ENCODE peak calls at places on chromosomes 4 and X, in six cellular contexts. R is heart left ventricle, B is SK-N-SH, E is cardiac muscle cell, M is MM.1S, G is OCI-LY7. U is an unnamed sample. For H3K36me3 and H3K4me1, the result is how much of the 10 kb centered on the place peaks cover.

GRCh38 chr4:55397024-55397520 is 1.3 kb downstream of the TMEM165 start:
- DNase-seq in R (no peak), B (peak), E (peak), M (peak), G (peak), U (no peak)

GRCh38 chr4:44493924-44494323 is 45.3 kb upstream of the KCTD8 start:
- DNase-seq in R (no peak), B (peak), E (peak), M (peak), G (peak), U (no peak)

GRCh38 chrX:112818114-112819012 is 22.3 kb downstream of the AMOT start:
- DNase-seq in R (no peak), B (no peak), E (no peak), M (no peak), G (no peak), U (no peak)

GRCh38 chrX:134026732-134027311 is 41.4 kb upstream of the GPC3 start:
- DNase-seq in R (no peak), B (peak), E (peak), M (peak), G (no peak), U (no peak)

GRCh38 chr4:134756456-134756855 is 554.9 kb upstream of the PABPC4L start:
- DNase-seq in R (no peak), B (no peak), E (no peak), M (no peak), G (no peak), U (no peak)

GRCh38 chrX:36019164-36019563 is 99.6 kb downstream of the CFAP47 start:
- DNase-seq in R (no peak), B (no peak), E (no peak), M (no peak), G (no peak), U (no peak)

GRCh38 chr4:23930750-23931488 is 41.1 kb upstream of the PPARGC1A start:
- DNase-seq in R (peak), B (peak), E (peak), M (no peak), G (no peak), U (peak)

GRCh38 chr4:188942606-188943005 is 803.4 kb downstream of the TRIML1 start:
- DNase-seq in R (no peak), B (no peak), E (no peak), M (no peak), G (no peak), U (no peak)

GRCh38 chr4:119152741-119153140 is 17.1 kb downstream of the MYOZ2 start:
- DNase-seq in R (no peak), B (no peak), E (no peak), M (no peak), G (no peak), U (no peak)

GRCh38 chr4:72858328-72858727 is 211.2 kb downstream of the COX18 start:
- DNase-seq in R (no peak), B (no peak), E (peak), M (no peak), G (no peak), U (no peak)

GRCh38 chrX:18422886-18423285 is 2.5 kb upstream of the CDKL5 start:
- DNase-seq in R (no peak), B (no peak), E (peak), M (no peak), G (no peak), U (no peak)

GRCh38 chr4:1748465-1748995 is 27.2 kb downstream of the TACC3 start:
- DNase-seq in R (peak), B (peak), E (peak), M (peak), G (peak), U (no peak)

GRCh38 chr4:84582302-84582987 is 482 bp upstream of the CDS1 start:
- DNase-seq in R (peak), B (peak), E (peak), M (peak), G (no peak), U (peak)

GRCh38 chr4:150325872-150326271 is 247.6 kb downstream of the DCLK2 start:
- DNase-seq in R (no peak), B (no peak), E (no peak), M (peak), G (no peak), U (no peak)

GRCh38 chr4:110516106-110516922 is 40.4 kb downstream of the ENPEP start:
- DNase-seq in R (no peak), B (peak), E (peak), M (peak), G (peak), U (peak)

GRCh38 chr4:20474119-20474518 is 222.4 kb downstream of the SLIT2 start:
- DNase-seq in R (no peak), B (no peak), E (peak), M (peak), G (no peak), U (no peak)

GRCh38 chr4:147182041-147182440 is 236.4 kb upstream of the TTC29 start:
- DNase-seq in R (no peak), B (no peak), E (no peak), M (no peak), G (no peak), U (no peak)

GRCh38 chr4:68490826-68491457 is 43.7 kb downstream of the TMPRSS11E start:
- DNase-seq in R (no peak), B (no peak), E (peak), M (peak), G (no peak), U (no peak)

GRCh38 chrX:121642415-121642814 is 595.0 kb downstream of the GLUD2 start:
- DNase-seq in R (no peak), B (no peak), E (peak), M (no peak), G (no peak), U (no peak)

GRCh38 chr4:142817442-142817841 is 28.7 kb downstream of the INPP4B start:
- DNase-seq in R (no peak), B (no peak), E (peak), M (no peak), G (no peak), U (peak)

GRCh38 chr4:156594619-156595018 is 377.0 kb downstream of the PDGFC start:
- DNase-seq in R (peak), B (no peak), E (peak), M (no peak), G (no peak), U (peak)

GRCh38 chrX:110665223-110665622 is 130.4 kb downstream of the CHRDL1 start:
- DNase-seq in R (no peak), B (no peak), E (no peak), M (no peak), G (no peak), U (no peak)

GRCh38 chr4:165711912-165712311 is 161.1 kb upstream of the TLL1 start:
- DNase-seq in R (no peak), B (no peak), E (no peak), M (no peak), G (no peak), U (no peak)

GRCh38 chrX:123563167-123563566 is 169.7 kb downstream of the THOC2 start:
- DNase-seq in R (no peak), B (no peak), E (no peak), M (no peak), G (no peak), U (no peak)

GRCh38 chrX:64853424-64853823 is 122.8 kb downstream of the ZC4H2 start:
- DNase-seq in R (no peak), B (no peak), E (no peak), M (no peak), G (no peak), U (no peak)

GRCh38 chrX:70979136-70979762 is 48.4 kb upstream of the SLC7A3 start:
- DNase-seq in R (no peak), B (peak), E (peak), M (no peak), G (no peak), U (no peak)

GRCh38 chrX:69189972-69190371 is 24.7 kb upstream of the PJA1 start:
- DNase-seq in R (no peak), B (no peak), E (peak), M (no peak), G (no peak), U (no peak)

DNA sequence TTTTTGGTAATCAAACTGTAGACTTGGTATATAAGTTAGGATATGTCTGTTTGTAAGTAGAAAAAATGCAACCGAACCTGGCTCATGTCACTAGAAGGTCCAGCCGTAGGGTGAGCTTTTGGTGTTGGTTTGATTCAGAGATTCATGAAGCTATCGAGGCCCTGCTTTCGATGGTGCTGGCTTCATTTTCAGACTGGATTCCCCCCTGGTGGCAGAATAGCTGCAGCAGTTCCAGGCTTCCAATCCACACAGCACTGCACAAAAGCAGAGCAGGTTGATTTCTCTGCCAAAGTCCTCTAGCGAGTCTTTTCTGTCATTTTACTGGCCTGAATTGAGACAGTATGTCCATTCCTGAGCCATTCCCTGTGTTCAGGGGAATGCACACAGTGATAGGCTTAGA is 33.1 kb downstream of the PDK3 start:
- DNase-seq in R (no peak), B (no peak), E (peak), M (peak), G (no peak), U (no peak)
- TF ChIP-seq CTCF in R (no peak), B (peak), E (peak), M (peak), G (peak), U (no peak)

GRCh38 chr4:70768301-70768948 is 46.7 kb downstream of the RUFY3 start:
- DNase-seq in R (no peak), B (no peak), E (no peak), M (no peak), G (no peak), U (no peak)

GRCh38 chr4:70761276-70761816 is 39.6 kb downstream of the RUFY3 start:
- DNase-seq in R (no peak), B (no peak), E (no peak), M (no peak), G (no peak), U (no peak)

GRCh38 chr4:70759627-70760026 is 37.9 kb downstream of the RUFY3 start:
- DNase-seq in R (no peak), B (no peak), E (no peak), M (no peak), G (no peak), U (no peak)

DNA sequence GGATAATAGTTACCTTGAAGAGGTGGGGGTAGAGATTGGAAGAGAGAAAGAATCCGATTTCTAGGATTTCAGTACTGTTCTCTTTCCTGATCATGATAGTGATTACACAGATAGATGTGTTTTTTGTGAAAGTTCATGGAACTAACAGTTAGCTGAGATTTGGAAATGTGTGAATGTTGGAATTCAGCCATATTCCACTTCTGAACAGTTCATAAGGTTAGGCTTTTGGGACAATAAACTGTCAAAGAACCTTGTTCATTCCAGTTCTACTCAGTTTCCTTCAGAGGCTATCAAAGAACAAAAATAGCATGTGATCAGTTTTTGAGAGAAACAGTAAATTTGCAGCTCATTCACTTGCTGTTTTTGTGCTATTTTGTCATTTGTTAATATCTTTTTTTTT is 43.6 kb downstream of the RUFY3 start:
- DNase-seq in R (no peak), B (no peak), E (no peak), M (no peak), G (no peak), U (no peak)
- H3K36me3 ChIP-seq in R (half or more), B (half or more), E (under half), M (under half), G (under half), U (under half)

DNA sequence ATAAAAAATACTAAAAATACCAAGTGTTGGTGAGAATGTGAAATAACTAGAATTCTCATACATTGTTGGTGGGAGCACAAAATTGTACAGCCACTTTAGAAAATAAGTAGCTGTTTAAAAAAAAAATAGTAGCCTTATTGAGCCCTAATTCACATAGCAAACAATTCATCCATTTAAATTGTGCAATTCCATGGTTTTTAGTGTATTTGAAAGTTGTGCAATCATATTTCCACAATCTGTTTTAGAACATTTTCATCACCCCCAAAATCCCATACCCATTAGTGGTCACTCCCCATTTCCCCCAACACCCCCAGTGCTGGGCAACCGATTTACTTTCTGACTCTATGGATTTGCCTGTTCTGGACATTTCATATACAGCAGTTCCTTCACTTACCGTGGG is 37.1 kb downstream of the STX18 start:
- DNase-seq in R (no peak), B (no peak), E (no peak), M (no peak), G (no peak), U (no peak)
- H3K4me1 ChIP-seq in R (under half), B (under half), E (under half), M (under half), G (under half), U (under half)

DNA sequence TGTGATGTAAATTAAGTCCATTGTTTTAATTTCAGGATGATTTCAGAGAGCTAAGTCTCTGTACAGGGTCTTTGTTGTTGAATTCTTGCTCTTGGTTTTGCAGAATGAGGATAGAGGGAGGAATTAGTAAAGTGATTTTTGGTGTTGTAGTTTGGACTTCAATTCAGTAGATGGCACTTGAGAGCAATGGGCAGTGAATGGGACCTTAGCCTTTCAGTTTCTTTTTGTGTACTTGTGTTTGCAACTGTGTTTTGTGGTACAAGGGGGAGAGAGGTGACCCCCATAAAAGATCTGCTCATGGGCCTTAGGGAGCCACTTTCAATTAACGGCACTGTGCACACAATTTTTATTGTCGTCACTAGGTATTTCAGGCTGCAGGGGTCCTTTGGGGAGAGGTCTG is 340.0 kb downstream of the DCAF12L2 start:
- DNase-seq in R (no peak), B (no peak), E (no peak), M (peak), G (no peak), U (no peak)
- TF ChIP-seq CTCF in R (no peak), B (no peak), E (no peak), M (peak), G (peak), U (no peak)

GRCh38 chr4:42347076-42347475 is 50.2 kb upstream of the SHISA3 start:
- DNase-seq in R (no peak), B (no peak), E (no peak), M (no peak), G (no peak), U (no peak)
- H3K36me3 ChIP-seq in R (under half), B (under half), E (under half), M (under half), G (under half), U (under half)

GRCh38 chr4:7044415-7044930 is 1.3 kb downstream of the TADA2B start:
- DNase-seq in R (no peak), B (no peak), E (peak), M (no peak), G (no peak), U (no peak)
- H3K4me1 ChIP-seq in R (half or more), B (under half), E (under half), M (under half), G (under half), U (half or more)

DNA sequence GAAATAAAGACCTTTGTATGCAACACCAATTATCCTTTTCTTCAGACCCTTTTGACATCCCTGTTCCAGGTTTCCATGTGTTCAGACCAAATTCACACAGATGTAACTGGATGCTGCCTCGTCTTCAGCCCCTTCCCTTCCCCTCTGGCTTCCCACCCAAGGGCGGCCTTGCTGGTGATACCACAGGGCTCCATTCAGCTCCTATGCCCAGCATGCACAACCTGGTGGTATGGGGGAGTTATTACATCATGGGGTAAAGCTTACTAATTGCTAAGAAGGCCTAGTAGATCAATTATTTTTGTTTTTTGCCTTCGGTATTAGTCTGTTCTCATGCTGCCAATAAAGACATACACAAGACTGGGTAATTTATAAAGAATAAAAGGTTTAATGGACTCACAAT is 317.0 kb upstream of the CXXC4 start:
- DNase-seq in R (no peak), B (no peak), E (no peak), M (no peak), G (no peak), U (no peak)
- TF ChIP-seq CTCF in R (no peak), B (no peak), E (no peak), M (no peak), G (no peak), U (no peak)

GRCh38 chrX:23727206-23727605 is 15.9 kb downstream of the ACOT9 start:
- DNase-seq in R (no peak), B (no peak), E (no peak), M (no peak), G (no peak), U (no peak)
- H3K36me3 ChIP-seq in R (half or more), B (under half), E (under half), M (under half), G (under half), U (under half)

GRCh38 chr4:153499005-153499404 is 32.8 kb downstream of the TMEM131L start:
- DNase-seq in R (no peak), B (no peak), E (no peak), M (no peak), G (no peak), U (no peak)

GRCh38 chr4:153506972-153507678 is 41.0 kb downstream of the TMEM131L start:
- DNase-seq in R (no peak), B (no peak), E (no peak), M (no peak), G (no peak), U (no peak)

GRCh38 chr4:153497988-153498967 is 32.1 kb downstream of the TMEM131L start:
- DNase-seq in R (no peak), B (no peak), E (peak), M (no peak), G (peak), U (no peak)

GRCh38 chr4:153501578-153501977 is 35.4 kb downstream of the TMEM131L start:
- DNase-seq in R (no peak), B (no peak), E (no peak), M (no peak), G (no peak), U (no peak)

DNA sequence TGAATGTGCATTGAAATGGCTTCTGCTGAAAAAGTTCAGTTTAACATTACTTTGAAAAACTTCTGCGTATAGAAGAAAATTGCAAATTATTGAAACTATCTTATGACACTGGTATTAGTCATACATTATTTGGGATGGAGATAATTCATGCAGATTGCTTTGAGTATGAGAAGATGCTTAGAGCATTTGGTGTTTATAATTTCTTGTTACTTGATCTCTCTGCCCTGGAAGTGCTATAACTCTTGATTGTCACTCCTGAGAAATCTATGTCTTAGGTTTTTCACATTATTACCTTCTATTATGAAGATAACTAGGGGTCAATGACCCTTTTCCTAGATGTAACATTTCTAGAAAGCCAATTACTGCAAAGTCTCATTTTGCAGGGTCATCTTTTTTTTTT is 36.4 kb downstream of the TMEM131L start:
- DNase-seq in R (no peak), B (no peak), E (no peak), M (no peak), G (no peak), U (no peak)
- H3K4me1 ChIP-seq in R (under half), B (under half), E (under half), M (under half), G (under half), U (half or more)

GRCh38 chr4:161647757-161648156 is 516.0 kb downstream of the FSTL5 start:
- DNase-seq in R (no peak), B (no peak), E (no peak), M (no peak), G (no peak), U (no peak)

GRCh38 chr4:161642708-161643107 is 521.1 kb downstream of the FSTL5 start:
- DNase-seq in R (no peak), B (peak), E (peak), M (no peak), G (no peak), U (no peak)
- TF ChIP-seq CTCF in R (no peak), B (peak), E (no peak), M (peak), G (peak), U (no peak)

U was measured in gastrocnemius medialis.